ENCODE peak calls at places on chromosomes 7 and 10, in nine cellular contexts. M, L, Q, K, N, S, C, O and R are unnamed samples.

GRCh38 chr10:8365935-8366911 is 311.7 kb downstream of the GATA3 start:
- DNase-seq in M (no peak), L (no peak), Q (no peak), K (no peak), N (peak), S (peak), C (peak), O (peak), R (no peak)

GRCh38 chr7:159147687-159148086 is 3.0 kb upstream of the VIPR2 start:
- DNase-seq in M (no peak), L (no peak), Q (no peak), K (no peak), N (no peak), S (no peak), C (no peak), O (no peak), R (no peak)

GRCh38 chr7:64775289-64775688 is 18.9 kb upstream of the ZNF138 start:
- DNase-seq in M (no peak), L (no peak), Q (no peak), K (no peak), N (peak), S (no peak), C (no peak), O (no peak), R (no peak)

GRCh38 chr10:126166797-126167196 is 221.5 kb downstream of the ADAM12 start:
- DNase-seq in M (no peak), L (no peak), Q (no peak), K (no peak), N (no peak), S (no peak), C (no peak), O (no peak), R (no peak)

GRCh38 chr7:118352854-118353453 is 128.4 kb downstream of the ANKRD7 start:
- DNase-seq in M (peak), L (no peak), Q (no peak), K (no peak), N (no peak), S (no peak), C (no peak), O (no peak), R (no peak)

GRCh38 chr7:39238209-39238869 is 260.6 kb downstream of the POU6F2 start:
- DNase-seq in M (peak), L (no peak), Q (no peak), K (no peak), N (no peak), S (no peak), C (no peak), O (no peak), R (no peak)

GRCh38 chr7:147722119-147722518 is 868.4 kb upstream of the C7orf33 start:
- DNase-seq in M (no peak), L (no peak), Q (no peak), K (no peak), N (no peak), S (no peak), C (no peak), O (no peak), R (no peak)

GRCh38 chr10:74585231-74586087 is 240.9 kb upstream of the KAT6B start:
- DNase-seq in M (peak), L (no peak), Q (no peak), K (peak), N (peak), S (no peak), C (no peak), O (peak), R (peak)

GRCh38 chr10:31133251-31133627 is 101.6 kb upstream of the ZNF438 start:
- DNase-seq in M (no peak), L (no peak), Q (no peak), K (no peak), N (no peak), S (no peak), C (no peak), O (no peak), R (no peak)

GRCh38 chr7:108805808-108806397 is 236.2 kb downstream of the DNAJB9 start:
- DNase-seq in M (peak), L (no peak), Q (no peak), K (peak), N (peak), S (no peak), C (no peak), O (no peak), R (peak)